ENCODE peak calls at places on chromosome 5, in four cellular contexts. One of them, this sample, is unnamed.

GRCh38 chr5:170619869-170620268 is 116.0 kb downstream of the KCNIP1 start:
- DNase-seq in left ventricle myocardium inferior: no peak
- DNase-seq in hepatocyte: no peak
- DNase-seq in ascending aorta: no peak
- DNase-seq in this sample: no peak

GRCh38 chr5:159451197-159452052 is 121.1 kb upstream of the IL12B start:
- DNase-seq in left ventricle myocardium inferior: no peak
- DNase-seq in hepatocyte: peak
- DNase-seq in ascending aorta: peak
- DNase-seq in this sample: no peak

GRCh38 chr5:152072076-152072475 is 147.4 kb upstream of the GLRA1 start:
- DNase-seq in hepatocyte: peak
- DNase-seq in ascending aorta: no peak
- DNase-seq in left ventricle myocardium inferior: peak
- DNase-seq in this sample: peak

GRCh38 chr5:1786621-1787471 is 12.8 kb downstream of the MRPL36 start:
- DNase-seq in ascending aorta: no peak
- DNase-seq in left ventricle myocardium inferior: no peak
- DNase-seq in hepatocyte: no peak
- DNase-seq in this sample: no peak

GRCh38 chr5:37211661-37212060 is 37.5 kb downstream of the CPLANE1 start:
- DNase-seq in left ventricle myocardium inferior: no peak
- DNase-seq in hepatocyte: no peak
- DNase-seq in ascending aorta: no peak
- DNase-seq in this sample: no peak

GRCh38 chr5:6255956-6256355 is 122.4 kb downstream of the MED10 start:
- DNase-seq in hepatocyte: no peak
- DNase-seq in ascending aorta: peak
- DNase-seq in left ventricle myocardium inferior: no peak
- DNase-seq in this sample: no peak

GRCh38 chr5:64872044-64872443 is 103.3 kb downstream of the CWC27 start:
- DNase-seq in left ventricle myocardium inferior: no peak
- DNase-seq in hepatocyte: no peak
- DNase-seq in ascending aorta: no peak
- DNase-seq in this sample: no peak

GRCh38 chr5:35061216-35061615 is 13.5 kb upstream of the AGXT2 start:
- DNase-seq in hepatocyte: peak
- DNase-seq in left ventricle myocardium inferior: no peak
- DNase-seq in ascending aorta: no peak
- DNase-seq in this sample: no peak

GRCh38 chr5:58606064-58606463 is 23.2 kb downstream of the RAB3C start:
- DNase-seq in ascending aorta: no peak
- DNase-seq in left ventricle myocardium inferior: no peak
- DNase-seq in hepatocyte: no peak
- DNase-seq in this sample: no peak

GRCh38 chr5:125149503-125149902 is 403.1 kb upstream of the ZNF608 start:
- DNase-seq in hepatocyte: no peak
- DNase-seq in left ventricle myocardium inferior: no peak
- DNase-seq in ascending aorta: no peak
- DNase-seq in this sample: no peak

GRCh38 chr5:91381774-91382492 is 1.2 kb downstream of the ARRDC3 start:
- DNase-seq in ascending aorta: peak
- DNase-seq in hepatocyte: peak
- DNase-seq in left ventricle myocardium inferior: peak
- DNase-seq in this sample: peak

GRCh38 chr5:68456756-68457217 is 241.2 kb downstream of the PIK3R1 start:
- DNase-seq in hepatocyte: peak
- DNase-seq in left ventricle myocardium inferior: no peak
- DNase-seq in ascending aorta: peak
- DNase-seq in this sample: peak

GRCh38 chr5:17365756-17366155 is 132.3 kb upstream of the TAF11L2 start:
- DNase-seq in left ventricle myocardium inferior: no peak
- DNase-seq in hepatocyte: peak
- DNase-seq in ascending aorta: no peak
- DNase-seq in this sample: no peak

GRCh38 chr5:87074934-87075541 is 192.6 kb upstream of the RASA1 start:
- DNase-seq in left ventricle myocardium inferior: no peak
- DNase-seq in ascending aorta: no peak
- DNase-seq in hepatocyte: no peak
- DNase-seq in this sample: no peak

GRCh38 chr5:143800715-143801114 is 11.2 kb upstream of the HMHB1 start:
- DNase-seq in ascending aorta: no peak
- DNase-seq in left ventricle myocardium inferior: no peak
- DNase-seq in hepatocyte: no peak
- DNase-seq in this sample: no peak

DNA sequence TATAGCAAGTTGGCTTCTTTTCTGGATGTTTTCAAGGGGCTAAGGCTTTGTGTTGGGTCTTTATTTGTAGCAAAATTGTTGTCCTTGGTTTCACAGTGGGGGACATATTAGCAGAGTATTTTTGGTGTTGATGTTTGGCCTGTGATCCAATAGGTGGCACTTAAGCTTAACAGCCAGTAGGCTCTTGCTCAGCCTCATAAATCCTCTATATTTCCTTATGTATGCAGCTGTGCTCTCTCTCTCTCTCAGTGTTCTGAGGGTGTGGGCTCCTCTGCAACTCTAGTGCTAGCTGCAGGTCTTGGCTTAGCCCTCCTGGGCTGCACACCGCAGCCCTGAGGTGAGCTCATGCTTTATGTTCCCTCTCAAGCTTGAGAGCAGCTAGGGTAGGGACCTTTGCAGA is 195.0 kb upstream of the GHR start:
- DNase-seq in left ventricle myocardium inferior: no peak
- DNase-seq in hepatocyte: no peak
- DNase-seq in ascending aorta: no peak
- DNase-seq in this sample: no peak
- TF ChIP-seq CTCF in left ventricle myocardium inferior: peak
- TF ChIP-seq CTCF in hepatocyte: peak
- TF ChIP-seq CTCF in ascending aorta: no peak
- TF ChIP-seq CTCF in this sample: no peak

DNA sequence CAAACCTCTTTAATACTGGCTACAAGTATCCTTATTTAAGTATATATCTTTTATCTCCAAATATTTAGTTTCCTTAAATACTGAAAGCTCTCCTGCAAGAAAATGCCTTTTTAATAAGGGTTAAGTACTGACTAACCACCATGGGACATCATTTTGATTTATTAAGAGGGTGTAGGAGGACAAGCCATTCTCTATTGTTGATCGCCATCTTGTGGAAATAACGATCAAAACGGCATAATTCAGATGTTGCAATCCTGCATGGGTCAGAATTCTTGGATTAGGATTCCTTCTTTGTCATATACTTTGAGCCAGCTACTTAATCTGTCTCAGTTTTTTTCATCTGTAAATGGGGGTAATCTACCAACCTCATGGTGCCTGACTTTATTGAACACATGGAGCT is 28.7 kb upstream of the C5orf46 start:
- DNase-seq in ascending aorta: no peak
- DNase-seq in hepatocyte: peak
- DNase-seq in left ventricle myocardium inferior: no peak
- DNase-seq in this sample: no peak
- TF ChIP-seq CTCF in ascending aorta: peak
- TF ChIP-seq CTCF in hepatocyte: peak
- TF ChIP-seq CTCF in left ventricle myocardium inferior: peak
- TF ChIP-seq CTCF in this sample: peak

DNA sequence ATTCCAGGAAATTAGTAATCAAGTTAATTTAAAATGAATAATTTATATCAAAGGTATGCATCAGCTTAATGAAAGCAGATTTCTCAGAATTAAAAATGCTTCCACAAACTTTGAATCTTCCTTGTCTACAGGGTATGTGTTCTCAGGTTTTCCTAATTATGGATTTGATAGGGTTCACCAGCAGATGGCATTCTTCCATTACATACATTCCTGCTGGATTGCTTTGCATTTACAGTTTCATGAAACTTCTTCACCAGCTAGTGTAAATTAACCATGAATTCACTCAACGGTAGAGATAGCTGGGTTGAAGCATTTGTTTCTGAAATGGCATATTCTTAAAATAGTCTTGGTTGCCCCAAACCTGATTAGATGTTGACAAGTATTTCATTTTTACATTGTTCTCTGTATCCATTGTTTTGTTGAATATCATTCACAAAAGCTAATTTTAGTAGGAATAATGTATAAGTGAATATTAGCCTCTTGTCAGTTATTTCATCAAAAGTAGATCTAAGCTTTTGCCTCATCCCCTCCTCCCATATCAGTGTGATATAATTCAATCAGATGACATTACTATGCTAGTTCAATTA is 68.7 kb upstream of the WDR41 start:
- DNase-seq in left ventricle myocardium inferior: no peak
- DNase-seq in ascending aorta: no peak
- DNase-seq in hepatocyte: peak
- DNase-seq in this sample: no peak
- TF ChIP-seq CTCF in left ventricle myocardium inferior: peak
- TF ChIP-seq CTCF in ascending aorta: no peak
- TF ChIP-seq CTCF in hepatocyte: peak
- TF ChIP-seq CTCF in this sample: peak

GRCh38 chr5:179768326-179769085 is 25.3 kb upstream of the LTC4S start:
- DNase-seq in left ventricle myocardium inferior: no peak
- DNase-seq in hepatocyte: no peak
- DNase-seq in ascending aorta: no peak
- DNase-seq in this sample: no peak
- TF ChIP-seq CTCF in left ventricle myocardium inferior: peak
- TF ChIP-seq CTCF in hepatocyte: peak
- TF ChIP-seq CTCF in ascending aorta: no peak
- TF ChIP-seq CTCF in this sample: peak

DNA sequence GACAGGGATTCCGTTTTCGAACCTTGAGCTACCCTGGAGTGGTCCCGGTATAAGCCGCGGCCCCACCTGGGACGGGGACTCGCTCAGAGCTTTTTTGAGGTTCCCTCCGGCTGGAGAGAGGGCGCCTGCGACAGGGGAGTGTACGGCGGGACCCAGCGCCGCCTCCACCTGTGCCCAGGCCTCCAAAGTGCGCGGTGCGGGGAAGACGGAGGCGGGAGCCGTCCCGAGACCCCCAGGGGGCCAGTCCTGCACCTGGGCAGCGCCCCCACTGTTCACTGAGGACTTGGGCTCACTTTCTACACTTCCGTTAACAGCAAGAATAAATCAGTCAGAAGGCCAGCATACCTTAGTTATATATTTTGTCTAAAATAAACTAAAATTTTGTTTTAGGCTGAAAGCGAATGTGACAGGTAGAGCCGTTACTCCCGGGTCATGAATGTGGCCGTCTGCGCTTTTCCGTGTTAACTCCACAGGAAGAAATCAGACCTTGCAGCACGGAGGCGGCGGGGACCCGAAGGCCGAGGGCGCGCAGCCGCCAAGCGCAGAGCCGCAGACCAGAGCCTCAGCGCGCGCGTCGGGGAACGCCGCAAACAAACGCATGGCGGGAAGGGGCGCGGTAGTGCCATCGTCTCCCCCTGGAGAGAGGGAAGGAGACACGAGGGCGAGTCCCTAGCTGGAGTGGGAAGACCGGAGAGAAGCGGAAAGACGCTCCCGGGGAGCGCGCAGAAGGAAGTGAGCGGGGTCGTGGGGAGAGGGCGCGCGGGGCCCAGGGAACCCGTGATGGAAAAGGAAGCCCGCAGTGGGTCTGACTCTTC is 14.1 kb downstream of the TRIM7 start:
- DNase-seq in ascending aorta: peak
- DNase-seq in left ventricle myocardium inferior: peak
- DNase-seq in hepatocyte: peak
- DNase-seq in this sample: peak
- TF ChIP-seq CTCF in ascending aorta: no peak
- TF ChIP-seq CTCF in left ventricle myocardium inferior: peak
- TF ChIP-seq CTCF in hepatocyte: peak
- TF ChIP-seq CTCF in this sample: no peak

DNA sequence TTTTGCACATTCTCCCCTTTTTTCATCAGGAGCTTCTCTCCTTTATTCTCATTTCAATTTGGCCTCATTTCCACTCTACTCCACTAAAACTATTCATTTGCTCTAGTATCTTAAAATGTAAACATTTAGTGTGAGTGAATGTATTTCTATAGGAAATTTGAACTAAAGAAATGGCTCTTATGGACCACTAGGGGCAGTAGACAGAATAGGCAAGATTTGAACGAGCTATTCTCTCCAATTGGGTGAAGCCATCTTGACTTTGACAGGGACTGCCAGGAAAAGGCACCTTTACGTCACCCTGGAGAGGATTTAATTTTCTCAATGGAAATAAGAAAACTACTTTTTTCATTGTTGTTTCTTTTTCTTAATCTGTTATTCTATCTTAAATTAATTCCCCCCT is 666.3 kb downstream of the DNAH5 start:
- DNase-seq in left ventricle myocardium inferior: no peak
- DNase-seq in ascending aorta: no peak
- DNase-seq in hepatocyte: no peak
- DNase-seq in this sample: no peak
- TF ChIP-seq CTCF in left ventricle myocardium inferior: no peak
- TF ChIP-seq CTCF in ascending aorta: no peak
- TF ChIP-seq CTCF in hepatocyte: peak
- TF ChIP-seq CTCF in this sample: no peak